ENCODE peak calls at places on chromosomes 11 and 22, in ten cellular contexts. R is IMR-90, Q is GM12865, Z is body of pancreas, X is HFF-Myc, V is mucosa of descending colon, O is prostate gland, I is NB4, Y is transverse colon, C is spleen. S is an unnamed sample.

GRCh38 chr11:105151936-105152554 is 12.5 kb upstream of the CARD18 start:
- DNase-seq in R (peak), Q (no peak), Z (no peak), X (no peak), V (no peak), O (no peak), I (no peak), Y (no peak), C (no peak), S (no peak)

GRCh38 chr22:29136715-29137700 is 64.2 kb downstream of the KREMEN1 start:
- DNase-seq in R (no peak), Q (no peak), Z (no peak), X (no peak), V (no peak), O (no peak), I (no peak), Y (no peak), C (no peak), S (no peak)

GRCh38 chr11:85800595-85801342 is 10.2 kb downstream of the SYTL2 start:
- DNase-seq in R (no peak), Q (no peak), Z (no peak), X (no peak), V (peak), O (no peak), I (no peak), Y (no peak), C (no peak), S (no peak)

GRCh38 chr22:19597399-19597735 is 73.2 kb upstream of the CLDN5 start:
- DNase-seq in R (no peak), Q (no peak), Z (no peak), X (no peak), V (no peak), O (no peak), I (peak), Y (no peak), C (peak), S (no peak)

GRCh38 chr22:36911887-36912661 is 1.4 kb upstream of the CSF2RB start:
- DNase-seq in R (no peak), Q (no peak), Z (no peak), X (no peak), V (no peak), O (no peak), I (no peak), Y (no peak), C (no peak), S (no peak)

GRCh38 chr22:37237371-37238268 is 6.4 kb downstream of the RAC2 start:
- DNase-seq in R (peak), Q (no peak), Z (no peak), X (no peak), V (no peak), O (no peak), I (no peak), Y (peak), C (peak), S (no peak)

GRCh38 chr11:69278091-69278867 is 15.7 kb upstream of the MYEOV start:
- DNase-seq in R (no peak), Q (no peak), Z (peak), X (no peak), V (peak), O (peak), I (no peak), Y (peak), C (peak), S (peak)

GRCh38 chr11:46127150-46127638 is 5.9 kb upstream of the PHF21A start:
- DNase-seq in R (peak), Q (peak), Z (no peak), X (peak), V (peak), O (no peak), I (peak), Y (peak), C (peak), S (peak)

GRCh38 chr11:113182288-113182687 is 132.1 kb upstream of the TTC12 start:
- DNase-seq in R (no peak), Q (no peak), Z (no peak), X (no peak), V (no peak), O (no peak), I (peak), Y (no peak), C (no peak), S (no peak)

GRCh38 chr11:96763244-96763643 is 373.4 kb downstream of the JRKL start:
- DNase-seq in R (no peak), Q (no peak), Z (no peak), X (no peak), V (no peak), O (no peak), I (no peak), Y (no peak), C (no peak), S (no peak)

GRCh38 chr11:62771144-62772021 is at the start of gene TAF6L:
- DNase-seq in R (peak), Q (peak), Z (peak), X (peak), V (peak), O (peak), I (peak), Y (peak), C (peak), S (peak)

GRCh38 chr22:32745251-32745995 is 56.1 kb upstream of the TIMP3 start:
- DNase-seq in R (peak), Q (no peak), Z (no peak), X (peak), V (peak), O (peak), I (peak), Y (peak), C (no peak), S (peak)

GRCh38 chr11:96207459-96208449 is 135.2 kb downstream of the MAML2 start:
- DNase-seq in R (peak), Q (no peak), Z (no peak), X (no peak), V (peak), O (peak), I (peak), Y (peak), C (no peak), S (peak)

GRCh38 chr11:12838463-12839120 is 164.4 kb downstream of the TEAD1 start:
- DNase-seq in R (no peak), Q (peak), Z (no peak), X (no peak), V (no peak), O (peak), I (no peak), Y (no peak), C (no peak), S (no peak)

DNA sequence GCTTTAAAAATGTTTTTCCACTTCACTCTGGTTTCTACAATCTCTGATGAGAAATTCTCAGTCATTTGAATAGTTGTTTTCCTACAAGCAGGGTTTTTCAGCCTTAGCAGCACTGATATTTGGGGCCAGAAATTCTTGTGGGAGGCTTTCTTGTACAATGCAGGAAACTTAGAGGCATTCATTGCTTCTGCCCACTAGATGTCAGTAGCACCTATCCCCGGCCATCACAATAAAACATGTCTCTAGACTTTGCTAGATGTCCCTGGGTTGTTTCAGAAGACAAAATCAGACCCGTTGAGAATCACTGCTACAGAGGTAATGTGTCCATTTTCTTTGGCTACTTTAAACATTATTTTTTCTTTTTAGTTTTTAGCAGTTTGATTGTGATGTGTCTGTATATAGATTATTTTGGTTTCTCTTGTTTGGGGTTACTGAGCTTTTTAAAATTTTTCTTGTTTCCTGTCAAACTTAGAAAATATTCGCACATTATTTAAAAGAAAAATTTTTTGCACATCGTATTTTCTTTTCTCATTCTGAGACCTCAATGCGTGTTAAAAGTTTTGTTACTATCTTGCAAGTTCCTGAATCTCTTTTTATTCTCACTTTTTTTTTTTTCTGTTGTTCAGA is 60.8 kb upstream of the CCDC179 start:
- DNase-seq in R (peak), Q (peak), Z (peak), X (peak), V (peak), O (peak), I (peak), Y (peak), C (no peak), S (peak)
- TF ChIP-seq CTCF in R (peak), Q (peak), Z (peak), X (peak), V (peak), O (peak), I (peak), Y (no peak), C (peak), S (peak)

GRCh38 chr11:130405428-130405827 is 23.0 kb downstream of the ADAMTS8 start:
- DNase-seq in R (no peak), Q (no peak), Z (no peak), X (no peak), V (no peak), O (no peak), I (no peak), Y (no peak), C (no peak), S (no peak)

GRCh38 chr11:130404727-130405126 is 23.7 kb downstream of the ADAMTS8 start:
- DNase-seq in R (no peak), Q (no peak), Z (no peak), X (no peak), V (no peak), O (no peak), I (no peak), Y (no peak), C (no peak), S (no peak)

GRCh38 chr11:130400793-130401483 is 27.5 kb downstream of the ADAMTS8 start:
- DNase-seq in R (peak), Q (no peak), Z (no peak), X (no peak), V (no peak), O (no peak), I (peak), Y (no peak), C (no peak), S (no peak)

GRCh38 chr11:130403301-130403804 is 25.1 kb downstream of the ADAMTS8 start:
- DNase-seq in R (peak), Q (no peak), Z (peak), X (no peak), V (no peak), O (no peak), I (no peak), Y (peak), C (no peak), S (no peak)

DNA sequence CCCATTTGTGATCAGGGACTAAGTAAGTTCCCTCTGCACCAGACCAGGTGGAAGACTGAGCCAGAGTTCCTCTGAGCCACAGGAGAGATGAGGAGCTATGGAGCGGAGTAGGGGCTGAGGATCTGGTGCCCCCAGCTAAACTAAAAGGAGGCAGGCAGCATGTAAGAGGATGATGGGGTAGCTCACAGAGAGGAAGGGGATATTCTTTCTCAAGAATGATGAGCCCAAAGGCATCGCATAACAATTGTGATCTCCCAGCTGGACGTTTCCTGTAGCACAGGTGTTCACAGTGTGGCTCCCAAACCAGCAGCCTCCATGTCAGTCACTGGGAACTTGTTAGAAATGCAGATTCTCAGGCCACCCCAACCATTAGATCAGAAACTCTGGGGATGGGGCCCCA is 24.4 kb downstream of the ADAMTS8 start:
- DNase-seq in R (no peak), Q (no peak), Z (no peak), X (no peak), V (no peak), O (no peak), I (no peak), Y (no peak), C (no peak), S (no peak)
- H3K4me3 ChIP-seq in R (no peak), Q (no peak), Z (no peak), X (no peak), V (no peak), O (no peak), I (no peak), Y (no peak), C (no peak), S (no peak)

GRCh38 chr11:72556433-72556832 is 117.8 kb downstream of the PDE2A start:
- DNase-seq in R (no peak), Q (no peak), Z (no peak), X (no peak), V (no peak), O (no peak), I (no peak), Y (no peak), C (no peak), S (no peak)

GRCh38 chr11:72552399-72552910 is 118.1 kb upstream of the CLPB start:
- DNase-seq in R (no peak), Q (no peak), Z (no peak), X (no peak), V (no peak), O (no peak), I (no peak), Y (no peak), C (no peak), S (no peak)

GRCh38 chr11:72548481-72548880 is 114.2 kb upstream of the CLPB start:
- DNase-seq in R (no peak), Q (no peak), Z (no peak), X (no peak), V (no peak), O (no peak), I (no peak), Y (no peak), C (no peak), S (no peak)

GRCh38 chr11:72551571-72551970 is 117.2 kb upstream of the CLPB start:
- DNase-seq in R (no peak), Q (no peak), Z (no peak), X (no peak), V (no peak), O (no peak), I (no peak), Y (no peak), C (no peak), S (no peak)

DNA sequence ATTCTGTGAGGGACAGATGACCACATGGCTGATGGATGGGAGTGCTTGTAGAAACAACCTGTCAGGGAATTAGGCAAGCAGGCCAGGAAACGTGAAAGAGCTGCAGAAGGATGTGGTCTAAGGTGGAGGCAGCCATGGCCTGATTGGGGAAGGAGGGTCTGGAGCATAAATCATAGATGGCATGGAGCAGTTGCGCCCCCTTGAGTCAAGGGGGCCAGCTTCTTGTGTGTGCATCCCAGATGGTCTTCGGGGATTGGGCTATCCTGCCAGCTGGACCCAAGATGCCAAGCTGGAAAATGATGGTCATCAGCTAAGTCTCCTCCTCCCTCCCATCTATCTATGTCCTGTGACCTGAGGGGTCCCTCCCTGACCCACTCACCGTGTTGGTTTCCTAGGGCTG is 119.4 kb upstream of the CLPB start:
- DNase-seq in R (no peak), Q (peak), Z (no peak), X (no peak), V (peak), O (no peak), I (peak), Y (no peak), C (no peak), S (no peak)
- TF ChIP-seq CTCF in R (no peak), Q (peak), Z (peak), X (peak), V (no peak), O (no peak), I (peak), Y (no peak), C (no peak), S (peak)

GRCh38 chr11:94212898-94213297 is 84.3 kb downstream of the PANX1 start:
- DNase-seq in R (no peak), Q (no peak), Z (no peak), X (no peak), V (no peak), O (no peak), I (no peak), Y (no peak), C (no peak), S (no peak)
- H3K4me3 ChIP-seq in R (no peak), Q (no peak), Z (no peak), X (no peak), V (no peak), O (no peak), I (no peak), Y (no peak), C (no peak), S (no peak)

DNA sequence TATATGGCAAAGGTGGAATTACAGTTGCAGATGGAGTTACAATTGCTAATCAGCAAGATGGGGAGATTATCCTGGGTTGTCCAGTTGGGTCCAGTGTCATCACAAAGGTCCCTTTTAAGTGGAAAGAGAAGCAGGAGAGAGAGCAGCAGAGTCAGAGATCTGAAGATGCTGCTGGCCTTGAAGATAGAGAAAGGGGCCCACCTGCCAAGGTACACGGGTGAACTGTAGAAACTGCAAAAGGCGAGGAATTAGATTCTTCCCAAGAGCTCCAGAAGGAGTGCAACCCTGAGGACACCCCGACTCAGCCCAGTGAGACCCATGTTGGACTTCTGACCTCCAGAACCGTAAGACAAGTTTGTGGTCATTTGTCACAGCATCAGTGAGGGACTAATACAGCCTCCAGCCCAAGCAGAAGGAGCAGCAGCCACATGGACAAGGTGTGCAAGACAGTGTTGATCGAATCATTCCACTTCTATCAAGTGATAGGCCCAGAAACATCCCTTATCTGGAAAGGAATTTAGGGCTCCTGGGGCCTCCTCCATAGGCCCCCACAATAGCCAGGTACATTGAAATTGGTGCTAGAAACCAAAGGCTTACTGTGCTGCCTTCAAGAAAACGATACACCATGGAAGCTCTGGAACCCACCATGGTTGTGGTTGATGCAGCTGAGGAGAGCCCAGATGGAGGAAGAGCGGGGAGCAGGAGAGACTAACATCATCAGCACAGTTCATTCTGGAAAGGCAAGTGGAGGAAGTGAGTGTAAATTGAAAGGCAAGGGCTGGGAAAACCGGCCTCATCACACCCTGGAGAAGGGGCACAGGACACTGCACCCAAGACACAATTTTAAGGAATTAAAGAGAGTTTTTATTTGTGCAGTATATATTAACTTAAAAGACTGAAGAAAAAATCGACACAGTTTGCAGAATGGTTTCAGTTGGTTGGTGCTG is 23.3 kb downstream of the SNAP29 start:
- DNase-seq in R (no peak), Q (no peak), Z (no peak), X (no peak), V (no peak), O (no peak), I (no peak), Y (no peak), C (no peak), S (no peak)
- TF ChIP-seq CTCF in R (no peak), Q (no peak), Z (no peak), X (no peak), V (no peak), O (no peak), I (no peak), Y (no peak), C (no peak), S (no peak)

GRCh38 chr11:101444164-101444563 is 139.6 kb downstream of the TRPC6 start:
- DNase-seq in R (no peak), Q (no peak), Z (peak), X (no peak), V (peak), O (no peak), I (peak), Y (peak), C (no peak), S (no peak)
- H3K4me3 ChIP-seq in R (no peak), Q (no peak), Z (no peak), X (no peak), V (no peak), O (no peak), I (no peak), Y (no peak), C (no peak), S (no peak)

GRCh38 chr11:123798079-123798478 is 8.1 kb downstream of the OR6M1 start:
- DNase-seq in R (no peak), Q (no peak), Z (no peak), X (no peak), V (no peak), O (no peak), I (no peak), Y (no peak), C (no peak), S (no peak)

GRCh38 chr11:123799438-123799837 is 6.7 kb downstream of the OR6M1 start:
- DNase-seq in R (no peak), Q (no peak), Z (peak), X (no peak), V (no peak), O (no peak), I (no peak), Y (no peak), C (no peak), S (no peak)

GRCh38 chr11:123798513-123799252 is 7.5 kb downstream of the OR6M1 start:
- DNase-seq in R (no peak), Q (no peak), Z (peak), X (no peak), V (no peak), O (no peak), I (no peak), Y (no peak), C (no peak), S (no peak)

GRCh38 chr11:123800041-123800440 is 6.1 kb downstream of the OR6M1 start:
- DNase-seq in R (no peak), Q (no peak), Z (peak), X (no peak), V (no peak), O (no peak), I (peak), Y (no peak), C (no peak), S (no peak)

DNA sequence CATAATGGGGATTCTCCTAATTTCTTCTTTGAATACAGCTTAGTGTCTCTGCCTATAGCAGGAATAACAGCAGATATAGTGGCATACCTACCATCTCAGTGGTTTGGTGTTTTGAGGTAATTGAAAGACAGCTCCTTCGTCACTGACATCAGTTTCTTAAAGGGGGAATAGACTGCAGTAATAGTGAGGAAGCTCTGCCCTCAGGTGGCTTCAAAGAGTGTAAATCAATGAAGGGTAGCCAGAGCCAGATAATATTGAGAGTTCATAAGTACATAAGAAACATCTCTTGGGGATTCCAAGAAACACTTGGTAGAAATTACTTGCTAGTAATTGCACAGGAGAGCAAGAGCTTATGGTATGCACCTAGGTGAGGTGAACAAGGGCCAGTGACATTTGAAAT is 4.4 kb downstream of the OR6M1 start:
- DNase-seq in R (no peak), Q (no peak), Z (no peak), X (no peak), V (no peak), O (no peak), I (no peak), Y (no peak), C (no peak), S (no peak)
- TF ChIP-seq CTCF in R (no peak), Q (no peak), Z (no peak), X (no peak), V (no peak), O (no peak), I (no peak), Y (no peak), C (no peak), S (no peak)

DNA sequence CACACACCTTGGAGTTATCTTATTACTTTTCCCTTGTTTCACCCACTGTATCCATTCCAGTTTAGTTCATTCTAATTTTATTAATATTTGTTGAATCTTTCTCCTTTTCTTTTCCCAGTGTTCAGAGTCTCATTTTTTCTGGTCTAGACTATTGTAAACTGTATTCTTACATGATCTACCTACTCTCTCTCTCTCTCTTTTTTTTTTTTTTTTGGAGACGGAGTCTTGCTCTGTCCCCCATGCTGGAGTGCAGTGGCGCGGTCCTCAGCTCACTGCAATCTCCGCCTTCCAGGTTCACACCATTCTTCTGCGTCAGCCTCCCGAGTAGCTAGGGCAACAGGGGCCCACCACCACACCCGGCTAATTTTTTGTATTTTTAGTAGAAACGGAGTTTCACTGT is 2.1 kb downstream of the ANKRD42 start:
- DNase-seq in R (no peak), Q (no peak), Z (no peak), X (no peak), V (no peak), O (no peak), I (no peak), Y (no peak), C (no peak), S (no peak)
- H3K4me3 ChIP-seq in R (peak), Q (no peak), Z (no peak), X (no peak), V (no peak), O (no peak), I (peak), Y (no peak), C (no peak), S (peak)

S was measured in Caco-2.